ENCODE peak calls at places on chromosomes 4 and X, in eight cellular contexts. S is stimulated activated effector memory CD8-positive, alpha-beta T cell treated with anti-CD3 and anti-CD28 coated beads, Interleukin-12 subunit alpha, Interleukin-12 subunit beta, amount 100 ng/mL, for 72 hours; T is activated T-cell treated with anti-CD3 and anti-CD28 coated beads for 48 hours; Q is MCF 10A; H is substantia nigra; C is activated CD4-positive, CD25-positive, alpha-beta regulatory T cell; L is natural killer cell; M is hepatocyte. P is an unnamed sample.

GRCh38 chrX:11298600-11298999 is 5.4 kb downstream of the AMELX start:
- DNase-seq in S (no peak), T (no peak), Q (no peak), H (no peak), C (no peak), L (no peak), M (no peak), P (no peak)

GRCh38 chr4:41935652-41936021 is 408 bp downstream of the TMEM33 start:
- DNase-seq in S (no peak), T (peak), Q (peak), H (no peak), C (no peak), L (no peak), M (peak), P (peak)

GRCh38 chr4:106818764-106819163 is 217.3 kb downstream of the DKK2 start:
- DNase-seq in S (no peak), T (no peak), Q (no peak), H (no peak), C (no peak), L (no peak), M (no peak), P (no peak)

GRCh38 chrX:40172169-40172979 is 74.6 kb upstream of the BCOR start:
- DNase-seq in S (peak), T (no peak), Q (peak), H (no peak), C (no peak), L (no peak), M (peak), P (no peak)

GRCh38 chr4:110106946-110107325 is 91.5 kb downstream of the ELOVL6 start:
- DNase-seq in S (no peak), T (no peak), Q (peak), H (no peak), C (no peak), L (no peak), M (peak), P (peak)

GRCh38 chrX:51876441-51876840 is 17.0 kb upstream of the MAGED1 start:
- DNase-seq in S (no peak), T (no peak), Q (no peak), H (no peak), C (no peak), L (no peak), M (no peak), P (no peak)

GRCh38 chr4:186724861-186725419 is 1.3 kb upstream of the FAT1 start:
- DNase-seq in S (no peak), T (no peak), Q (peak), H (no peak), C (no peak), L (no peak), M (peak), P (peak)

GRCh38 chrX:135086197-135086854 is 34.0 kb downstream of the ETDB start:
- DNase-seq in S (peak), T (no peak), Q (peak), H (no peak), C (no peak), L (no peak), M (peak), P (peak)

GRCh38 chr4:170750519-170750918 is 660.8 kb upstream of the AADAT start:
- DNase-seq in S (no peak), T (no peak), Q (no peak), H (no peak), C (no peak), L (no peak), M (no peak), P (no peak)

GRCh38 chr4:139814285-139815015 is 148.8 kb downstream of the MGST2 start:
- DNase-seq in S (no peak), T (no peak), Q (peak), H (no peak), C (no peak), L (no peak), M (no peak), P (no peak)

GRCh38 chrX:18676470-18676869 is 4.6 kb upstream of the RS1 start:
- DNase-seq in S (no peak), T (no peak), Q (no peak), H (no peak), C (no peak), L (no peak), M (peak), P (no peak)

GRCh38 chrX:44071847-44072545 is 98.8 kb upstream of the NDP start:
- DNase-seq in S (no peak), T (no peak), Q (peak), H (no peak), C (no peak), L (no peak), M (peak), P (peak)

GRCh38 chr4:88831063-88831462 is 133.4 kb upstream of the NAP1L5 start:
- DNase-seq in S (no peak), T (no peak), Q (no peak), H (no peak), C (no peak), L (no peak), M (no peak), P (no peak)

GRCh38 chr4:186144596-186145569 is 40.4 kb downstream of the FAM149A start:
- DNase-seq in S (no peak), T (peak), Q (peak), H (peak), C (no peak), L (no peak), M (peak), P (peak)

GRCh38 chrX:122026665-122027064 is 979.3 kb downstream of the GLUD2 start:
- DNase-seq in S (no peak), T (no peak), Q (no peak), H (no peak), C (no peak), L (no peak), M (no peak), P (no peak)

GRCh38 chrX:47482065-47482511 is 934 bp downstream of the ZNF41 start:
- DNase-seq in S (peak), T (no peak), Q (no peak), H (no peak), C (no peak), L (no peak), M (no peak), P (no peak)

GRCh38 chrX:111779582-111779981 is 96.4 kb upstream of the TRPC5OS start:
- DNase-seq in S (no peak), T (no peak), Q (peak), H (no peak), C (no peak), L (no peak), M (no peak), P (no peak)

GRCh38 chr4:67634741-67635140 is 66.2 kb downstream of the UBA6 start:
- DNase-seq in S (no peak), T (no peak), Q (no peak), H (no peak), C (no peak), L (no peak), M (no peak), P (no peak)

GRCh38 chr4:124322234-124322831 is 390.2 kb downstream of the ANKRD50 start:
- DNase-seq in S (no peak), T (no peak), Q (peak), H (no peak), C (no peak), L (no peak), M (peak), P (peak)

GRCh38 chr4:10521386-10521785 is 64.2 kb upstream of the ZNF518B start:
- DNase-seq in S (no peak), T (no peak), Q (no peak), H (no peak), C (no peak), L (no peak), M (no peak), P (no peak)

GRCh38 chr4:177220376-177220775 is 89.3 kb upstream of the NEIL3 start:
- DNase-seq in S (no peak), T (no peak), Q (peak), H (no peak), C (no peak), L (no peak), M (no peak), P (no peak)

GRCh38 chrX:46707274-46707965 is 51.5 kb downstream of the SLC9A7 start:
- DNase-seq in S (no peak), T (no peak), Q (no peak), H (no peak), C (no peak), L (no peak), M (no peak), P (no peak)

GRCh38 chr4:139593091-139593564 is 37.1 kb upstream of the SETD7 start:
- DNase-seq in S (no peak), T (no peak), Q (no peak), H (no peak), C (no peak), L (no peak), M (peak), P (peak)

GRCh38 chrX:23503835-23504539 is 163.3 kb upstream of the PRDX4 start:
- DNase-seq in S (no peak), T (no peak), Q (peak), H (no peak), C (no peak), L (no peak), M (peak), P (peak)

GRCh38 chrX:109352121-109352556 is 129.7 kb downstream of the GUCY2F start:
- DNase-seq in S (no peak), T (no peak), Q (no peak), H (no peak), C (no peak), L (no peak), M (peak), P (no peak)

GRCh38 chrX:70044541-70045245 is 5.0 kb downstream of the AWAT2 start:
- DNase-seq in S (no peak), T (no peak), Q (no peak), H (no peak), C (no peak), L (no peak), M (no peak), P (no peak)

GRCh38 chr4:110962616-110963015 is 339.7 kb upstream of the PITX2 start:
- DNase-seq in S (no peak), T (no peak), Q (no peak), H (no peak), C (no peak), L (no peak), M (no peak), P (no peak)

GRCh38 chrX:110322603-110323002 is 4.7 kb upstream of the AMMECR1 start:
- DNase-seq in S (no peak), T (no peak), Q (no peak), H (no peak), C (no peak), L (no peak), M (no peak), P (no peak)

GRCh38 chr4:76704133-76704881 is 193.6 kb downstream of the SOWAHB start:
- DNase-seq in S (no peak), T (no peak), Q (peak), H (no peak), C (no peak), L (no peak), M (peak), P (peak)